ENCODE peak calls at places on chromosomes 12 and 14, in four cellular contexts. D is gastrocnemius medialis, X is SK-N-SH, K is AG10803. B is an unnamed sample.

GRCh38 chr12:110012137-110012536 is 12.9 kb downstream of the ANKRD13A start:
- DNase-seq in X (no peak), K (no peak), D (no peak), B (no peak)

GRCh38 chr12:72540811-72541210 is 268.6 kb downstream of the TRHDE start:
- DNase-seq in D (no peak), X (no peak), K (peak), B (no peak)

GRCh38 chr14:101193845-101194355 is 290.4 kb upstream of the RTL1 start:
- DNase-seq in X (no peak), D (no peak), K (no peak), B (no peak)

GRCh38 chr12:80441921-80442320 is 2.1 kb upstream of the PTPRQ start:
- DNase-seq in X (no peak), K (peak), D (no peak), B (peak)

GRCh38 chr12:122167328-122167925 is 6.6 kb downstream of the IL31 start:
- DNase-seq in D (no peak), K (no peak), X (no peak), B (no peak)

GRCh38 chr12:53695148-53696138 is 19.6 kb upstream of the ATP5MC2 start:
- DNase-seq in D (no peak), K (peak), X (peak), B (peak)

GRCh38 chr12:62693291-62694040 is 226.8 kb downstream of the MON2 start:
- DNase-seq in D (no peak), K (peak), X (no peak), B (peak)

GRCh38 chr12:15059123-15059522 is 86.3 kb downstream of the PDE6H start:
- DNase-seq in X (no peak), D (no peak), K (no peak), B (no peak)

GRCh38 chr12:96295532-96296160 is 101.5 kb downstream of the ELK3 start:
- DNase-seq in D (no peak), K (no peak), X (no peak), B (no peak)

GRCh38 chr12:1842183-1842904 is 22.0 kb downstream of the LRTM2 start:
- DNase-seq in K (no peak), X (no peak), D (no peak), B (no peak)

GRCh38 chr12:57430117-57430930 is 519 bp downstream of the R3HDM2 start:
- DNase-seq in D (no peak), X (no peak), K (peak), B (peak)

GRCh38 chr12:53811606-53812005 is 59.8 kb upstream of the CISTR start:
- DNase-seq in D (no peak), X (no peak), K (no peak), B (peak)

GRCh38 chr14:59013672-59014298 is 174.7 kb upstream of the DAAM1 start:
- DNase-seq in D (no peak), X (no peak), K (peak), B (peak)

GRCh38 chr12:104480826-104481457 is 24.2 kb downstream of the CHST11 start:
- DNase-seq in D (no peak), X (no peak), K (peak), B (peak)

GRCh38 chr14:23154876-23155587 is 28.4 kb downstream of the SLC7A8 start:
- DNase-seq in K (peak), X (no peak), D (peak), B (peak)

GRCh38 chr12:82964446-82964845 is 277.7 kb downstream of the TMTC2 start:
- DNase-seq in X (no peak), D (no peak), K (no peak), B (peak)

GRCh38 chr12:532908-533565 is 73.3 kb downstream of the B4GALNT3 start:
- DNase-seq in K (peak), X (no peak), D (no peak), B (no peak)

GRCh38 chr12:113766880-113767878 is 198.9 kb downstream of the RBM19 start:
- DNase-seq in K (peak), X (no peak), D (no peak), B (peak)

GRCh38 chr14:61528591-61529021 is 166.7 kb upstream of the HIF1A start:
- DNase-seq in X (no peak), D (no peak), K (peak), B (peak)

GRCh38 chr12:108930756-108931155 is 50.9 kb downstream of the DAO start:
- DNase-seq in K (no peak), D (no peak), X (no peak), B (no peak)

GRCh38 chr12:49342914-49343731 is 3.6 kb upstream of the DNAJC22 start:
- DNase-seq in X (no peak), D (no peak), K (no peak), B (no peak)

GRCh38 chr12:27824126-27824842 is 44.2 kb upstream of the MANSC4 start:
- DNase-seq in X (no peak), D (no peak), K (no peak), B (no peak)

GRCh38 chr12:132211326-132211725 is 67.1 kb downstream of the NOC4L start:
- DNase-seq in K (no peak), X (no peak), D (no peak), B (no peak)

GRCh38 chr12:132123970-132124765 is 20.0 kb downstream of the DDX51 start:
- DNase-seq in D (no peak), K (no peak), X (no peak), B (no peak)

GRCh38 chr12:19652391-19652790 is 213.1 kb downstream of the AEBP2 start:
- DNase-seq in X (no peak), K (peak), D (no peak), B (no peak)

GRCh38 chr12:1533205-1533601 is 61.2 kb downstream of the FBXL14 start:
- DNase-seq in D (no peak), X (peak), K (peak), B (no peak)

GRCh38 chr12:10409387-10409786 is at the start of gene KLRC4:
- DNase-seq in K (peak), D (no peak), X (no peak), B (peak)

DNA sequence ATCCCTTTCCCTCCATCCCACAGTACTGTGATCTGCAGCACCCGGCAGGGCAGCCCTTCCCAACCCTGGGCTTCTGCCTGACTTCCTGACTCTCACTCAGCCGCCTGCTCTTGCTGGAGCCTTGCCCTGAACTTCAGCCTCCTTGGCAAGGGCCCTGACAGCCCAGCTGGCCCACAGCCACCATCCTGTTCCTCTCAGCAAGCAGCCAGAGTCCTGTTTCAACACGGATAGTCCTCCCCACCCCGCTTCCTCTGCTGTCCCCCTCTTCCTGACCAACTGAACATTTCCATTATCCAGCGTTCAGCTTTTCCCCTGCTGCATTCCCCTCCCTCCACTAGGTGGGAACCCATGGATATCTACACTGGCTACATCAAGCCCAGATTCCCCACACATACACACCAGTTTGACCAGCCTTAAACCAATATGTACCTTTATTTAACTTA is 74.0 kb upstream of the MDM1 start:
- DNase-seq in D (peak), X (peak), K (peak), B (peak)
- TF ChIP-seq CTCF in D (peak), X (peak), K (peak), B (peak)

GRCh38 chr12:52232916-52233461 is at the start of gene KRT7:
- DNase-seq in D (no peak), K (no peak), X (peak), B (no peak)
- H3K4me3 ChIP-seq in D (no peak), K (peak), X (no peak), B (peak)

GRCh38 chr14:102568115-102568614 is 24.3 kb upstream of the RCOR1 start:
- DNase-seq in K (no peak), D (no peak), X (no peak), B (no peak)
- TF ChIP-seq CTCF in K (no peak), D (no peak), X (no peak), B (no peak)

GRCh38 chr12:50923361-50924130 is 28.8 kb upstream of the HIGD1C start:
- DNase-seq in X (no peak), D (no peak), K (peak), B (no peak)
- H3K4me3 ChIP-seq in X (peak), D (peak), K (no peak), B (peak)

GRCh38 chr14:75379930-75380270 is 47.9 kb upstream of the JDP2 start:
- DNase-seq in X (no peak), D (no peak), K (no peak), B (no peak)

GRCh38 chr14:75383721-75384120 is 44.1 kb upstream of the JDP2 start:
- DNase-seq in K (no peak), X (no peak), D (no peak), B (no peak)

GRCh38 chr14:75379246-75379929 is 48.4 kb upstream of the JDP2 start:
- DNase-seq in D (no peak), K (no peak), X (no peak), B (no peak)

GRCh38 chr14:75381642-75382041 is 46.2 kb upstream of the JDP2 start:
- DNase-seq in K (no peak), X (no peak), D (no peak), B (no peak)

DNA sequence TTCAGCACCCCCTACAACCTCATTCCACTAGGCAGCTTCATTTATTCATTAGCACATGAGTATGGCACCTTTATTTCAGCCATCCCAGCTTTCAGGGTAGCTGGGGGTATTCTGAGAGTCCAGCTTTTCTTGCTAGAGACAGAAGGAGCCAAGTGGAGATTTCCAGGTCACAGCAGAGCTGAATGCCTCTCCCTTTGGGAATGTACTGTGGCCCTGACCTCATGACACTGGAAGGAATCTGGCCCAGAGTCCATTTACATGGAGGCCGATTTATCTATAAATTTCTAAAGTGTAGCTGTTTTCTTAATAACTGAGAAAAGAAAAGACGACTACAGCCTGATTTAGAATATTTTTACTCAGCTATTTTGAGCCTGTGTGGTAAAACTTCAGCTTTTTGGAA is 47.2 kb upstream of the JDP2 start:
- DNase-seq in D (no peak), X (no peak), K (no peak), B (no peak)
- TF ChIP-seq CTCF in D (no peak), X (no peak), K (no peak), B (no peak)

GRCh38 chr12:4535871-4536270 is 2.8 kb upstream of the RAD51AP1 start:
- DNase-seq in K (no peak), D (no peak), X (no peak), B (no peak)
- H3K4me3 ChIP-seq in K (no peak), D (no peak), X (no peak), B (no peak)

GRCh38 chr12:89157413-89157812 is 194.9 kb downstream of the DUSP6 start:
- DNase-seq in D (no peak), X (no peak), K (no peak), B (no peak)

GRCh38 chr12:89154743-89155530 is 197.4 kb downstream of the DUSP6 start:
- DNase-seq in K (peak), D (no peak), X (no peak), B (peak)

GRCh38 chr12:89153341-89153740 is 199.0 kb downstream of the DUSP6 start:
- DNase-seq in X (no peak), K (peak), D (no peak), B (no peak)

GRCh38 chr12:89156862-89157262 is 195.4 kb downstream of the DUSP6 start:
- DNase-seq in X (no peak), K (peak), D (no peak), B (peak)

DNA sequence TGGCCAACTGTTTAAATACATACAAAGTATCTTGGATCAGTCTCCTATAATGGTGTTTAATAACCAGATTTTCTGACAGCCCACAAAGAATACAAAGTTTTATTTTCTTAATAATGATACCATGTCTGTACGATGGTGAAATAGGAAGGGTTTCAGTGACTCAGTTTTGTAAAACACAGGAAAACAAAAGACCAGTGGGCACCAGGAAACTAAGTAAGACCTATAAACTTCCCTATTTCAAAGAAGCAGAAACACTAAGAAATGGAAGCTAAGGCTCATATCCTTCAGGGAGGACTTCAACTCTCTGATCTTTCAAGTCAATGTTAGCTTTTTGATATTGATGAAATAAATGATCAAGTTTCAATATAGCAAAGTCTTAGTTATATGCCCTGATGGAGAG is 196.0 kb downstream of the DUSP6 start:
- DNase-seq in D (no peak), X (no peak), K (no peak), B (peak)
- TF ChIP-seq CTCF in D (no peak), X (no peak), K (no peak), B (no peak)